ENCODE peak calls at places on chromosomes 5 and 9, in ten cellular contexts. E is Panc1; K is PC-3; J is MV-4-11; Z is LNCaP clone FGC; Q is CD8-positive, alpha-beta T cell; S is B cell; Y is GM12865; P is T-helper 2 cell; W is upper lobe of left lung. N is an unnamed sample.

GRCh38 chr9:110918316-110919054 is 119.8 kb downstream of the LPAR1 start:
- DNase-seq in Q (no peak), P (no peak), E (no peak), K (peak; percentile 78), S (no peak), Y (peak; percentile 37), Z (no peak), J (no peak), W (no peak), N (no peak)

GRCh38 chr5:76456258-76456657 is 53.2 kb downstream of the IQGAP2 start:
- DNase-seq in E (no peak), K (no peak), Y (no peak), Z (no peak), P (no peak), Q (no peak), S (no peak), J (peak; percentile 24), W (no peak), N (no peak)

GRCh38 chr9:99432075-99432474 is 210.0 kb downstream of the SEC61B start:
- DNase-seq in K (no peak), E (no peak), P (no peak), Z (no peak), S (no peak), J (no peak), Y (no peak), Q (no peak), W (no peak), N (no peak)

GRCh38 chr5:54017580-54017979 is 292.8 kb downstream of the ARL15 start:
- DNase-seq in S (no peak), E (no peak), Q (no peak), Y (no peak), W (no peak), K (no peak), Z (no peak), P (no peak), J (peak; percentile 67), N (no peak)

GRCh38 chr9:114285166-114285867 is 37.6 kb upstream of the ORM1 start:
- DNase-seq in Q (no peak), W (peak; percentile 86), P (no peak), J (no peak), Z (no peak), S (no peak), K (peak; percentile 73), E (no peak), Y (no peak), N (no peak)

GRCh38 chr9:98808411-98808815 is 943 bp downstream of the GALNT12 start:
- DNase-seq in Z (no peak), K (peak; percentile 70), Q (no peak), P (no peak), S (no peak), J (no peak), E (no peak), Y (no peak), W (peak; percentile 56), N (peak; percentile 21)

GRCh38 chr9:68541568-68541967 is 885 bp upstream of the TMEM252 start:
- DNase-seq in S (no peak), W (no peak), Y (no peak), P (no peak), Q (no peak), Z (no peak), K (no peak), E (no peak), J (no peak), N (no peak)

GRCh38 chr5:109844695-109845094 is 155.0 kb downstream of the MAN2A1 start:
- DNase-seq in J (no peak), K (peak; percentile 22), W (no peak), Q (no peak), Z (no peak), S (no peak), E (no peak), Y (no peak), P (no peak), N (no peak)

GRCh38 chr9:33329117-33329563 is 38.8 kb downstream of the NFX1 start:
- DNase-seq in J (no peak), Q (no peak), Y (no peak), P (no peak), W (no peak), E (peak; percentile 98), S (no peak), K (peak; percentile 98), Z (peak; percentile 100), N (no peak)

GRCh38 chr9:128162215-128163026 is 2.4 kb downstream of the BBLN start:
- DNase-seq in S (no peak), Q (no peak), Z (no peak), K (peak; percentile 66), J (no peak), W (no peak), Y (no peak), E (no peak), P (no peak), N (no peak)

N was measured in stimulated activated naive CD4-positive, alpha-beta T cell.